ENCODE peak calls at places on chromosomes 13 and 19, in four cellular contexts. W is HCT116, Y is HepG2, T is K562. N is an unnamed sample.

GRCh38 chr19:8262431-8262830 is 45.7 kb downstream of the CD320 start:
- DNase-seq in W (no peak), Y (no peak), T (no peak), N (peak)

GRCh38 chr13:21164631-21165030 is 11.7 kb downstream of the SKA3 start:
- DNase-seq in W (no peak), Y (no peak), T (no peak), N (no peak)

GRCh38 chr13:39767791-39768564 is 112.5 kb downstream of the COG6 start:
- DNase-seq in W (no peak), Y (no peak), T (no peak), N (no peak)

GRCh38 chr19:53057904-53058579 is 13.5 kb downstream of the ERVV-2 start:
- DNase-seq in W (no peak), Y (no peak), T (no peak), N (peak)

GRCh38 chr13:53189162-53189561 is 160.5 kb downstream of the OLFM4 start:
- DNase-seq in W (no peak), Y (no peak), T (no peak), N (no peak)

GRCh38 chr13:48804836-48805601 is 151.3 kb downstream of the CYSLTR2 start:
- DNase-seq in W (no peak), Y (no peak), T (no peak), N (no peak)

GRCh38 chr13:68023838-68024581 is 793.9 kb upstream of the PCDH9 start:
- DNase-seq in W (no peak), Y (no peak), T (no peak), N (peak)

GRCh38 chr13:49869514-49869913 is 66.6 kb downstream of the SPRYD7 start:
- DNase-seq in W (no peak), Y (peak), T (peak), N (peak)

DNA sequence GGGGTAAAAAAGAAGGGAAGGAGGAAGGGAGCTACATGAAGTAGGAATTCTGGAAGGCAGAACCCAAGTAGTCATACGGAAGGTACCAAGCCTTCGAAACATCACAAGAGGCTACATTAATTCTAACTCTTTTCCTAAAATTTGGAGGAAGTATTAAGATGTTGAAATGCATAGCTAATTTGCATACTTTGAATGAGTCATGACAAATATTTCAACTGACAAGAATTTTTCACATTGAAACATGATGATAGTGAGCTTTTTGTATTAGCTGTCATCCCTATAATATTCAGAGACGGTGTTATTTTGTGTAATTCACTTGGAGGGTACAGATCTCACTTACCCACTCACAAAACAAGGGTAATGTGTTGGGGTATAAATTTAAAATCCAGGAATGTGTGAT is 9.1 kb upstream of the ACOD1 start:
- DNase-seq in W (no peak), Y (no peak), T (no peak), N (no peak)
- TF ChIP-seq FOSL1 in W (no peak), Y (no peak), T (no peak), N (no peak)

GRCh38 chr13:27973291-27973690 is 4.2 kb upstream of the CDX2 start:
- DNase-seq in W (no peak), Y (no peak), T (no peak), N (no peak)

GRCh38 chr13:27973956-27974662 is 5.0 kb upstream of the CDX2 start:
- DNase-seq in W (no peak), Y (no peak), T (no peak), N (no peak)

GRCh38 chr13:27977476-27978300 is 8.6 kb upstream of the CDX2 start:
- DNase-seq in W (no peak), Y (no peak), T (no peak), N (no peak)

GRCh38 chr13:27976362-27977177 is 7.5 kb upstream of the CDX2 start:
- DNase-seq in W (no peak), Y (no peak), T (no peak), N (peak)

GRCh38 chr13:27975579-27976361 is 6.7 kb upstream of the CDX2 start:
- DNase-seq in W (no peak), Y (no peak), T (no peak), N (peak)
- TF ChIP-seq FOSL1 in W (no peak), Y (no peak), T (no peak), N (no peak)

DNA sequence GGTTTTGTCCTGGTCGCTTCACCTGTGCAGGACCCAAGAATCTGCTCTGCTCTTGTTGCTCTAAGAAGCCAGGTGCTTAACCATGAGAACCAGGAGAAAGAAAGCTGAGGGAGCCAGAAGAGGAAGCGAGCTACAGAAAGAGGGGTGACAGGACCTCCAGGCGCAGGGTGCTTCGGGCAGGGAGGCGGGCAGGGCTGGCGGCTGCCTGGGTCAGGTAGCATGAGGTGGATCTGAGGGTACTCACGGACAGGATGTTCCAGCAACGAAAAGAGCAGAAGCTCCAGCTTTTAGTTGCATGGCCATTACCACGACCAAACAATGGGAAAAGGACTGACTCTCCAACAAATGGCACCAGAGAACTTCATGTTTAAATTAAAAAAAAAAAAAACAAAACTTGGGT is 59.9 kb downstream of the ZNF724 start:
- DNase-seq in W (no peak), Y (no peak), T (no peak), N (no peak)
- TF ChIP-seq FOSL1 in W (no peak), Y (no peak), T (no peak), N (no peak)

GRCh38 chr19:51407631-51408131 is 9.8 kb downstream of the SIGLEC10 start:
- DNase-seq in W (peak), Y (peak), T (peak), N (no peak)
- TF ChIP-seq FOSL1 in W (no peak), Y (no peak), T (peak), N (no peak)

GRCh38 chr13:79549355-79550106 is 68.6 kb downstream of the NDFIP2 start:
- DNase-seq in W (no peak), Y (no peak), T (no peak), N (no peak)

GRCh38 chr13:79547211-79547610 is 66.3 kb downstream of the NDFIP2 start:
- DNase-seq in W (no peak), Y (no peak), T (no peak), N (no peak)

GRCh38 chr13:79543883-79544282 is 62.9 kb downstream of the NDFIP2 start:
- DNase-seq in W (no peak), Y (no peak), T (no peak), N (no peak)

GRCh38 chr13:79547821-79548220 is 66.9 kb downstream of the NDFIP2 start:
- DNase-seq in W (no peak), Y (no peak), T (no peak), N (no peak)

DNA sequence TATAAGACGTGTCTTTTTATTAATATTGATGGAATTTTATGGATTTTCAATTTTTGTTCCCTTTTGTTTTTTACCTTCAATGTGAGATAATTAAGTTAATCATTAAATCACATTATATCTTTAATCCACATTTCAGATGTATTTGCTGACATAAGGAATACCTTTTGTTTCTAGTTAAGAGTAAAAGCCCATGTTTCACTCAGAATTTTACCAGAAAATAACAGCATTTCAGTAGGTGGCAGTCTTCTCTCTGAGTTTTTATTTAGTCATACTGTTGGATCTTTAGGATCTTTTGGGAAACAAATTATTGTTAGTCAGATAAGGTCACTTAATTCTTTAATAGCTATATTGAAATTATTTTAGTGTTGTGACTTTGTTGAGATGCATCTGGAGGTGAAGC is 67.9 kb downstream of the NDFIP2 start:
- DNase-seq in W (no peak), Y (no peak), T (no peak), N (no peak)
- TF ChIP-seq FOSL1 in W (no peak), Y (no peak), T (no peak), N (no peak)

DNA sequence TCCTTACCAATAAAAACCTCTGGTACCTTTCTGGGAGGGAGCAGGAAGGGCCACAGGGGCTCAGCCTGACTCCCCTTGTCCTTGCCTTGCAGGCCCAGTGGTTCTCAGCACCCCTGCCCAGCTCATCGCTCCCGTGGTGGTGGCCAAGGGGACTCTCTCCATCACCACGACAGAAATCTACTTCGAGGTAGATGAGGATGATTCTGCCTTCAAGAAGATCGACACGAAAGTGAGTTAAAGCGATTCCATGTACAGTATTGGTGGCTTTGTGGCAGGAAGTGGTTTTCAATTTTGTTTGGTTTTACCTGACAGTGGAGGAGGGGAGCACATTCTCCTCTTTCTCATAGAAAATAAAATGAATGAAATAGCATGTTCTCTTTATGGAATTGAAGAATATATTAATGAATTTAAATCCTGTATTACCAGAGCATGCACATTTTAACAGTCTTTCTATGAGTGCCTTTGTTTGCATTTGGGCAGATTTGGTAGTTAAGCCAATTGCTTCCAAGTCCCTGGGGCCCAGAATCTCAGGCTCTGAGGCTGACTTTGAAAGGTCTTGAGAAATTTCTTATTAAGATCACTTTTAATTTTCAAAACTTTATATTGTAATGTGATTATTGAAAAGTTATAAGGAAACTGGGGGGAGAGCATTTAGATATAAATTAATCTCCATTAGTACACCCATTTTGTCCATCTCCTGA is 4.0 kb downstream of the MAB21L1 start:
- DNase-seq in W (no peak), Y (no peak), T (no peak), N (no peak)
- TF ChIP-seq FOSL1 in W (no peak), Y (no peak), T (no peak), N (no peak)

GRCh38 chr19:5664515-5664914 is 15.8 kb downstream of the MICOS13 start:
- DNase-seq in W (no peak), Y (no peak), T (no peak), N (no peak)

GRCh38 chr19:5665781-5666513 is 14.4 kb downstream of the MICOS13 start:
- DNase-seq in W (no peak), Y (peak), T (no peak), N (no peak)

GRCh38 chr19:5667751-5668271 is 12.5 kb downstream of the MICOS13 start:
- DNase-seq in W (no peak), Y (no peak), T (no peak), N (peak)

GRCh38 chr19:5669212-5669611 is 11.1 kb downstream of the MICOS13 start:
- DNase-seq in W (no peak), Y (no peak), T (no peak), N (no peak)

DNA sequence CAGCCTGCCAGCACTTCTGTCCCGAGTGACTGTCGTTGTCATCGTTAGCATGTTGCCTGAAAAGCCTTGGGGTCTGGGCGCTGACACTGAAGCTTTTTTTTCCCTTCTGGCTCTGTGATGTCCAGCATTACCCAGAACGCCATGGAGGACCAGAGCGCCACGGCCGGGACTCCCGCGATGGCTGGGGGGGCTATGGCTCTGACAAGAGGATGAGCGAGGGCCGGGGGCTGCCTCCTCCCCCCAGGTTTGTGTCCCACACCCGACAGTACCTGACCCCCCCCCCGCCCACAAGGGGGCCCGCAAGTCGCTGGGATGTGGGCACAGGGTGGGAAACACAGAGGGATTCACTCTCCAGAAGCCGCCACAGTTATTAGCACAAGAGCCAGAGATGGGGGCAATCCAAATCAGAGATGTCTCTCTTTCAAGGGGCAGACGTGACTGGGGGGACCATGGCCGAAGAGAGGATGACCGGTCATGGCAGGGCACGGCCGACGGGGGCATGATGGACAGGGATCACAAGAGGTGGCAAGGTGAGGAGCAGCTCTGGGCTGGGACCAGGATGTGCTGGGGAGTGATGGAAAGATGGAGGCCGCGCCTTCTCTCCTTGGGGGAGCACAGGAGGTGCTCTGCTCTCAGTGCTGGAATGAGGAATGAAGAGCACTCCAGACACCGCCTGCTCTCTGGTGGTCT is 13.2 kb downstream of the MICOS13 start:
- DNase-seq in W (no peak), Y (no peak), T (no peak), N (no peak)
- TF ChIP-seq FOSL1 in W (no peak), Y (no peak), T (no peak), N (no peak)

DNA sequence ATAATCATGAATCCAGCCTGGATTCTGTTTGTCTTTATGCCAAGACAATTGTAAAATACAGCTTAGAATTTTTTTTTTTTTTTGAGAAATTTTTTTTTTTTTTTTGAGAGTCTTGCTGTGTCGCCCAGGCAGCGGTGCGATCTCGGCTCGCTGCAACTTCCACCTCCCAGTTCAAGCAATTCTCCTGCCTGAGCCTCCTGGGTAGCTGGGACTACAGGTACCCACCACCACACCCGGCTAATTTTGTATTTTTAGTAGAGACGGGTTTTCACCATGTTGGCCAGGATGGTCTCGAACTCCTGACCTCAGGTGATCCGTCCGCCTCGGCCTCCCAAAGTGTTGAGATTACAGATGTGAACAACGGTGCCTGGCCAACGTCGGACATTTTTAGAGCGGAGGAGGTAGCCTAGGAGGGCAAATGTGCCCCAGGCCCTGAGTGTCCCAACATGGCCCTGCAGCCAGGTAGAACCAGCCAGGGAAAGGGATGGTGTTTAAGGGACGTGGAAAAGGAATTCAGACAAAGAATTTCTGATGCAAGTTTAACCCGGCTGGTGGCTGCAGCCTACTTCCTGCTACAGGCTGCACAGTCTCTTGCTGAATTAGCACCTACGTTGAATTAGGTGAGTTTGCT is 89.8 kb downstream of the GNG7 start:
- DNase-seq in W (no peak), Y (no peak), T (no peak), N (no peak)
- TF ChIP-seq FOSL1 in W (no peak), Y (no peak), T (no peak), N (no peak)

DNA sequence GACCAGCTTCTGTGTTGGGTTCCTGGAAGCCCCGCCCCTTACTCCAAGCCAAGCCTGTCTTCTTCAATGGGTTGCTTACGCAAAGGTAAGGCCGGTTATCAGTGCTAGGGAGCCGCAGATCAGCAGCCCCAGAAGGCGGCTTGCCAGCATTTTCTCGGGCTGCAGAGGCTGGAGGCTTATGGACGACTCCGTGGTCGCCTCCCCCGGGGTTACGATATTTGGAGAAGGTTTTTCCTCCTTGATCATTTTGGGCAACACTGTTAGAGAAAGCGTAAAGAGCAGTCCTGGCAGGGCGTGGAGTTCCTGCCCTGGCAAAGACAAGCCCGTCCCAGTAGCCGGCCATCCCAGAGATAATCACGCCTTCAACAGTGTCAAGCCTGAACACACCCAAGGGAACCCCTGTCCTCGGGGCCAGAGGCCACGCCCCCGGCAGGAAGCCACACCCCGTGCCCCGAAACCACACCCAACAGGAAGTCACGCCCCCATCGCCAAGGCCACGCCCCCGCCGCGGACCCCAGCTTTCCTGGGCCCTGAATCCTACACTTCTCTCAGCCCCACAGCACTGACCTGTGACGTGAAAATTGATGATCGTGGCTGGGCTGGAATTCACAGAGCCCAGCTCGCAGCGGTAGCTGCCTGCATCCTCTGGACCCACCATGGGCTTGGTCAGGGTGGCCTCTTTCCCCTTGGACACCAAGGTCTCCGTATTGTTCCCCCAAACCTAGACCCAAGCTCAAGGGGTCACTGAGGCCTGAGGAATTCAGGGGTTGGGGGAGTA is 1.0 kb upstream of the RASIP1 start:
- DNase-seq in W (no peak), Y (no peak), T (peak), N (peak)
- TF ChIP-seq FOSL1 in W (no peak), Y (no peak), T (no peak), N (no peak)

DNA sequence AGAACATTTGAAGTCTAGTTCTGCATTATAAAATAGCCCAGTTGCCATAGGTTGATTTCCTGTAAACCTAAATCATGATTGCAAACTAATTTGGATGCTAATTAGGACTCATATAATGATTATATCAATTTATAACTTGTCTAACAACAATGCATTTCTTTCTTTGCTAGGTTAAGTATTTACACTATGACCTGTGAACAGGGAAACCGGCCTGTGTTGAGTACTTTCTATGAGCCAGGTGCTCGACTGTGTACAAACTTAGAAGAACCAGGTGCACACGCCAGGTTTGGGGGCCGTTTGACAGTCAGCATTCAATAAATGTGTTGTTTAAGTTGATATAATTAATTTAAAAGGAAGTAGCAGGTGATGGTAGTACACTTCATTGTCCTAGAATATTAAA is 203.1 kb downstream of the TM9SF2 start:
- DNase-seq in W (no peak), Y (no peak), T (no peak), N (no peak)
- TF ChIP-seq FOSL1 in W (no peak), Y (no peak), T (no peak), N (no peak)

N was measured in H1.